ENCODE peak calls at places on chromosomes 7 and 10, in six cellular contexts. One of them, this sample, is unnamed.

GRCh38 chr7:35599642-35600041 is 95.3 kb downstream of the HERPUD2 start:
- DNase-seq in T-helper 1 cell: no peak
- DNase-seq in dorsolateral prefrontal cortex: no peak
- DNase-seq in putamen: no peak
- DNase-seq in GM13977: no peak
- DNase-seq in kidney epithelial cell: no peak
- DNase-seq in this sample: no peak

GRCh38 chr7:31957090-31957720 is 113.0 kb downstream of the PDE1C start:
- DNase-seq in kidney epithelial cell: no peak
- DNase-seq in putamen: no peak
- DNase-seq in dorsolateral prefrontal cortex: no peak
- DNase-seq in GM13977: no peak
- DNase-seq in T-helper 1 cell: no peak
- DNase-seq in this sample: no peak

GRCh38 chr7:137717811-137718271 is 128.9 kb downstream of the DGKI start:
- DNase-seq in putamen: peak
- DNase-seq in GM13977: no peak
- DNase-seq in dorsolateral prefrontal cortex: peak
- DNase-seq in T-helper 1 cell: no peak
- DNase-seq in kidney epithelial cell: no peak
- DNase-seq in this sample: no peak

GRCh38 chr7:71173955-71174354 is 42.0 kb downstream of the GALNT17 start:
- DNase-seq in putamen: no peak
- DNase-seq in dorsolateral prefrontal cortex: no peak
- DNase-seq in GM13977: no peak
- DNase-seq in T-helper 1 cell: no peak
- DNase-seq in kidney epithelial cell: no peak
- DNase-seq in this sample: no peak

GRCh38 chr7:111380945-111381344 is 181.3 kb downstream of the IMMP2L start:
- DNase-seq in dorsolateral prefrontal cortex: no peak
- DNase-seq in putamen: no peak
- DNase-seq in kidney epithelial cell: no peak
- DNase-seq in T-helper 1 cell: no peak
- DNase-seq in GM13977: no peak
- DNase-seq in this sample: no peak

GRCh38 chr7:155961241-155962190 is 149.3 kb upstream of the SHH start:
- DNase-seq in kidney epithelial cell: peak
- DNase-seq in T-helper 1 cell: peak
- DNase-seq in GM13977: no peak
- DNase-seq in putamen: peak
- DNase-seq in dorsolateral prefrontal cortex: no peak
- DNase-seq in this sample: no peak

GRCh38 chr7:21071570-21071969 is 284.9 kb upstream of the SP8 start:
- DNase-seq in dorsolateral prefrontal cortex: no peak
- DNase-seq in T-helper 1 cell: no peak
- DNase-seq in putamen: no peak
- DNase-seq in kidney epithelial cell: no peak
- DNase-seq in GM13977: no peak
- DNase-seq in this sample: no peak

GRCh38 chr7:79647711-79648110 is 194.2 kb upstream of the MAGI2 start:
- DNase-seq in T-helper 1 cell: no peak
- DNase-seq in putamen: no peak
- DNase-seq in dorsolateral prefrontal cortex: no peak
- DNase-seq in kidney epithelial cell: no peak
- DNase-seq in GM13977: no peak
- DNase-seq in this sample: no peak

GRCh38 chr10:80464557-80465466 is 10.7 kb downstream of the TSPAN14 start:
- DNase-seq in dorsolateral prefrontal cortex: peak
- DNase-seq in putamen: peak
- DNase-seq in T-helper 1 cell: no peak
- DNase-seq in kidney epithelial cell: no peak
- DNase-seq in GM13977: no peak
- DNase-seq in this sample: no peak

GRCh38 chr7:90678986-90679385 is 82.9 kb downstream of the CDK14 start:
- DNase-seq in putamen: no peak
- DNase-seq in GM13977: no peak
- DNase-seq in dorsolateral prefrontal cortex: no peak
- DNase-seq in T-helper 1 cell: no peak
- DNase-seq in kidney epithelial cell: no peak
- DNase-seq in this sample: no peak

GRCh38 chr7:139808401-139808800 is 20.7 kb upstream of the TBXAS1 start:
- DNase-seq in T-helper 1 cell: no peak
- DNase-seq in GM13977: no peak
- DNase-seq in putamen: no peak
- DNase-seq in dorsolateral prefrontal cortex: no peak
- DNase-seq in kidney epithelial cell: no peak
- DNase-seq in this sample: no peak

GRCh38 chr7:98870071-98870651 is 347 bp upstream of the TMEM130 start:
- DNase-seq in putamen: peak
- DNase-seq in GM13977: peak
- DNase-seq in T-helper 1 cell: peak
- DNase-seq in dorsolateral prefrontal cortex: peak
- DNase-seq in kidney epithelial cell: no peak
- DNase-seq in this sample: no peak

GRCh38 chr7:50321678-50322077 is 17.2 kb downstream of the IKZF1 start:
- DNase-seq in dorsolateral prefrontal cortex: no peak
- DNase-seq in T-helper 1 cell: peak
- DNase-seq in putamen: no peak
- DNase-seq in GM13977: no peak
- DNase-seq in kidney epithelial cell: no peak
- DNase-seq in this sample: no peak

GRCh38 chr7:44867073-44867990 is 18.0 kb downstream of the PURB start:
- DNase-seq in dorsolateral prefrontal cortex: peak
- DNase-seq in kidney epithelial cell: peak
- DNase-seq in GM13977: no peak
- DNase-seq in putamen: peak
- DNase-seq in T-helper 1 cell: no peak
- DNase-seq in this sample: peak

GRCh38 chr7:19932549-19933249 is 159.3 kb upstream of the TMEM196 start:
- DNase-seq in kidney epithelial cell: no peak
- DNase-seq in GM13977: no peak
- DNase-seq in T-helper 1 cell: no peak
- DNase-seq in putamen: no peak
- DNase-seq in dorsolateral prefrontal cortex: no peak
- DNase-seq in this sample: no peak

GRCh38 chr7:151313857-151314256 is 27.8 kb upstream of the NUB1 start:
- DNase-seq in putamen: no peak
- DNase-seq in dorsolateral prefrontal cortex: peak
- DNase-seq in kidney epithelial cell: no peak
- DNase-seq in GM13977: no peak
- DNase-seq in T-helper 1 cell: no peak
- DNase-seq in this sample: no peak

GRCh38 chr10:124225468-124226270 is 132.3 kb upstream of the CHST15 start:
- DNase-seq in GM13977: peak
- DNase-seq in T-helper 1 cell: peak
- DNase-seq in kidney epithelial cell: no peak
- DNase-seq in dorsolateral prefrontal cortex: no peak
- DNase-seq in putamen: no peak
- DNase-seq in this sample: no peak

GRCh38 chr7:98368721-98369120 is 32.2 kb downstream of the BAIAP2L1 start:
- DNase-seq in putamen: no peak
- DNase-seq in T-helper 1 cell: no peak
- DNase-seq in kidney epithelial cell: no peak
- DNase-seq in dorsolateral prefrontal cortex: no peak
- DNase-seq in GM13977: no peak
- DNase-seq in this sample: no peak

GRCh38 chr7:144834516-144835165 is 1.2 kb downstream of the TPK1 start:
- DNase-seq in T-helper 1 cell: peak
- DNase-seq in putamen: peak
- DNase-seq in dorsolateral prefrontal cortex: peak
- DNase-seq in GM13977: peak
- DNase-seq in kidney epithelial cell: no peak
- DNase-seq in this sample: no peak

GRCh38 chr10:93481931-93482834 is at the start of gene MYOF:
- DNase-seq in putamen: peak
- DNase-seq in dorsolateral prefrontal cortex: peak
- DNase-seq in GM13977: peak
- DNase-seq in kidney epithelial cell: no peak
- DNase-seq in T-helper 1 cell: peak
- DNase-seq in this sample: peak

GRCh38 chr7:37442268-37442667 is 6.4 kb downstream of the ELMO1 start:
- DNase-seq in kidney epithelial cell: no peak
- DNase-seq in putamen: no peak
- DNase-seq in T-helper 1 cell: no peak
- DNase-seq in GM13977: no peak
- DNase-seq in dorsolateral prefrontal cortex: no peak
- DNase-seq in this sample: no peak

GRCh38 chr10:5812283-5813090 is 747 bp downstream of the GDI2 start:
- DNase-seq in dorsolateral prefrontal cortex: no peak
- DNase-seq in T-helper 1 cell: peak
- DNase-seq in GM13977: peak
- DNase-seq in kidney epithelial cell: no peak
- DNase-seq in putamen: peak
- DNase-seq in this sample: no peak

GRCh38 chr7:25750738-25751529 is 401.1 kb upstream of the NFE2L3 start:
- DNase-seq in GM13977: no peak
- DNase-seq in dorsolateral prefrontal cortex: peak
- DNase-seq in kidney epithelial cell: no peak
- DNase-seq in T-helper 1 cell: no peak
- DNase-seq in putamen: no peak
- DNase-seq in this sample: no peak

GRCh38 chr7:49174396-49174795 is 250.0 kb downstream of the CDC14C start:
- DNase-seq in GM13977: no peak
- DNase-seq in putamen: no peak
- DNase-seq in kidney epithelial cell: peak
- DNase-seq in T-helper 1 cell: no peak
- DNase-seq in dorsolateral prefrontal cortex: no peak
- DNase-seq in this sample: no peak

GRCh38 chr10:96305019-96305418 is 785 bp downstream of the DNTT start:
- DNase-seq in T-helper 1 cell: no peak
- DNase-seq in dorsolateral prefrontal cortex: no peak
- DNase-seq in kidney epithelial cell: no peak
- DNase-seq in GM13977: no peak
- DNase-seq in putamen: no peak
- DNase-seq in this sample: no peak

GRCh38 chr7:142337406-142338001 is 79.6 kb upstream of the PRSS58 start:
- DNase-seq in putamen: no peak
- DNase-seq in GM13977: no peak
- DNase-seq in dorsolateral prefrontal cortex: no peak
- DNase-seq in T-helper 1 cell: peak
- DNase-seq in kidney epithelial cell: no peak
- DNase-seq in this sample: no peak

GRCh38 chr7:47453093-47454056 is 128.5 kb downstream of the TNS3 start:
- DNase-seq in dorsolateral prefrontal cortex: no peak
- DNase-seq in kidney epithelial cell: peak
- DNase-seq in GM13977: no peak
- DNase-seq in T-helper 1 cell: no peak
- DNase-seq in putamen: no peak
- DNase-seq in this sample: peak

GRCh38 chr10:12513775-12514663 is 164.7 kb downstream of the CAMK1D start:
- DNase-seq in kidney epithelial cell: no peak
- DNase-seq in GM13977: no peak
- DNase-seq in putamen: no peak
- DNase-seq in T-helper 1 cell: peak
- DNase-seq in dorsolateral prefrontal cortex: no peak
- DNase-seq in this sample: no peak

GRCh38 chr7:92560602-92561001 is 29.6 kb downstream of the FAM133B start:
- DNase-seq in putamen: no peak
- DNase-seq in GM13977: no peak
- DNase-seq in dorsolateral prefrontal cortex: no peak
- DNase-seq in kidney epithelial cell: no peak
- DNase-seq in T-helper 1 cell: no peak
- DNase-seq in this sample: no peak

GRCh38 chr7:30694218-30694745 is 12.0 kb upstream of the CRHR2 start:
- DNase-seq in GM13977: no peak
- DNase-seq in T-helper 1 cell: no peak
- DNase-seq in dorsolateral prefrontal cortex: no peak
- DNase-seq in putamen: no peak
- DNase-seq in kidney epithelial cell: no peak
- DNase-seq in this sample: no peak

GRCh38 chr7:118974836-118975235 is 750.3 kb downstream of the ANKRD7 start:
- DNase-seq in kidney epithelial cell: no peak
- DNase-seq in dorsolateral prefrontal cortex: no peak
- DNase-seq in GM13977: no peak
- DNase-seq in putamen: no peak
- DNase-seq in T-helper 1 cell: no peak
- DNase-seq in this sample: no peak

GRCh38 chr10:97796651-97797050 is 24.9 kb upstream of the SFRP5 start:
- DNase-seq in dorsolateral prefrontal cortex: no peak
- DNase-seq in T-helper 1 cell: peak
- DNase-seq in GM13977: no peak
- DNase-seq in kidney epithelial cell: no peak
- DNase-seq in putamen: no peak
- DNase-seq in this sample: no peak

GRCh38 chr7:112449353-112449752 is 907 bp upstream of the IFRD1 start:
- DNase-seq in putamen: peak
- DNase-seq in GM13977: peak
- DNase-seq in kidney epithelial cell: no peak
- DNase-seq in dorsolateral prefrontal cortex: no peak
- DNase-seq in T-helper 1 cell: peak
- DNase-seq in this sample: no peak

GRCh38 chr7:118109607-118110006 is 74.4 kb upstream of the LSM8 start:
- DNase-seq in T-helper 1 cell: no peak
- DNase-seq in putamen: no peak
- DNase-seq in kidney epithelial cell: no peak
- DNase-seq in GM13977: no peak
- DNase-seq in dorsolateral prefrontal cortex: no peak
- DNase-seq in this sample: no peak

GRCh38 chr7:113175525-113176097 is 57.3 kb upstream of the SMIM30 start:
- DNase-seq in putamen: no peak
- DNase-seq in dorsolateral prefrontal cortex: no peak
- DNase-seq in kidney epithelial cell: no peak
- DNase-seq in T-helper 1 cell: no peak
- DNase-seq in GM13977: no peak
- DNase-seq in this sample: no peak

GRCh38 chr10:102630663-102631062 is 13.6 kb upstream of the TRIM8 start:
- DNase-seq in kidney epithelial cell: no peak
- DNase-seq in dorsolateral prefrontal cortex: no peak
- DNase-seq in putamen: no peak
- DNase-seq in T-helper 1 cell: no peak
- DNase-seq in GM13977: no peak
- DNase-seq in this sample: no peak

GRCh38 chr7:126210707-126211106 is 1042.0 kb downstream of the GRM8 start:
- DNase-seq in T-helper 1 cell: no peak
- DNase-seq in GM13977: no peak
- DNase-seq in dorsolateral prefrontal cortex: no peak
- DNase-seq in kidney epithelial cell: no peak
- DNase-seq in putamen: peak
- DNase-seq in this sample: no peak

GRCh38 chr10:71577345-71577744 is 142.2 kb downstream of the C10orf105 start:
- DNase-seq in putamen: no peak
- DNase-seq in GM13977: no peak
- DNase-seq in dorsolateral prefrontal cortex: no peak
- DNase-seq in kidney epithelial cell: no peak
- DNase-seq in T-helper 1 cell: no peak
- DNase-seq in this sample: no peak

This sample was measured in AG04449.